ENCODE peak calls at places on chromosomes 16 and 17, in six cellular contexts. One of them, this sample, is unnamed.

GRCh38 chr16:57814896-57815295 is 12.6 kb upstream of the KIFC3 start:
- DNase-seq in RWPE2: no peak
- DNase-seq in body of pancreas: no peak
- DNase-seq in NCI-H1694 treated with DMSO at 0.1 percent for 48 hours: no peak
- DNase-seq in stimulated activated naive B cell treated with anti-CD40 and anti-IgM and Interleukin-4, amounts not matched to agents 10 μg/mL and 1 μg/mL and 100 μg/mL, for 72 hours: no peak
- DNase-seq in midbrain: no peak
- DNase-seq in this sample: no peak

GRCh38 chr17:40564195-40564882 is 933 bp downstream of the CCR7 start:
- DNase-seq in stimulated activated naive B cell treated with anti-CD40 and anti-IgM and Interleukin-4, amounts not matched to agents 10 μg/mL and 1 μg/mL and 100 μg/mL, for 72 hours: no peak
- DNase-seq in RWPE2: no peak
- DNase-seq in midbrain: no peak
- DNase-seq in body of pancreas: no peak
- DNase-seq in NCI-H1694 treated with DMSO at 0.1 percent for 48 hours: no peak
- DNase-seq in this sample: no peak

GRCh38 chr16:57297856-57298255 is 13.4 kb upstream of the PLLP start:
- DNase-seq in body of pancreas: no peak
- DNase-seq in stimulated activated naive B cell treated with anti-CD40 and anti-IgM and Interleukin-4, amounts not matched to agents 10 μg/mL and 1 μg/mL and 100 μg/mL, for 72 hours: no peak
- DNase-seq in NCI-H1694 treated with DMSO at 0.1 percent for 48 hours: no peak
- DNase-seq in midbrain: no peak
- DNase-seq in RWPE2: no peak
- DNase-seq in this sample: no peak

GRCh38 chr17:10127819-10128375 is 70.5 kb downstream of the GAS7 start:
- DNase-seq in RWPE2: no peak
- DNase-seq in stimulated activated naive B cell treated with anti-CD40 and anti-IgM and Interleukin-4, amounts not matched to agents 10 μg/mL and 1 μg/mL and 100 μg/mL, for 72 hours: no peak
- DNase-seq in NCI-H1694 treated with DMSO at 0.1 percent for 48 hours: no peak
- DNase-seq in body of pancreas: peak
- DNase-seq in midbrain: peak
- DNase-seq in this sample: peak

GRCh38 chr17:57136355-57136754 is 51.3 kb downstream of the AKAP1 start:
- DNase-seq in stimulated activated naive B cell treated with anti-CD40 and anti-IgM and Interleukin-4, amounts not matched to agents 10 μg/mL and 1 μg/mL and 100 μg/mL, for 72 hours: no peak
- DNase-seq in midbrain: no peak
- DNase-seq in RWPE2: no peak
- DNase-seq in NCI-H1694 treated with DMSO at 0.1 percent for 48 hours: no peak
- DNase-seq in body of pancreas: no peak
- DNase-seq in this sample: no peak

GRCh38 chr17:7583253-7584109 is at the start of gene MPDU1:
- DNase-seq in midbrain: peak
- DNase-seq in RWPE2: peak
- DNase-seq in NCI-H1694 treated with DMSO at 0.1 percent for 48 hours: peak
- DNase-seq in body of pancreas: peak
- DNase-seq in stimulated activated naive B cell treated with anti-CD40 and anti-IgM and Interleukin-4, amounts not matched to agents 10 μg/mL and 1 μg/mL and 100 μg/mL, for 72 hours: peak
- DNase-seq in this sample: peak

GRCh38 chr16:85912271-85912974 is 13.5 kb downstream of the IRF8 start:
- DNase-seq in NCI-H1694 treated with DMSO at 0.1 percent for 48 hours: no peak
- DNase-seq in body of pancreas: no peak
- DNase-seq in RWPE2: no peak
- DNase-seq in midbrain: no peak
- DNase-seq in stimulated activated naive B cell treated with anti-CD40 and anti-IgM and Interleukin-4, amounts not matched to agents 10 μg/mL and 1 μg/mL and 100 μg/mL, for 72 hours: no peak
- DNase-seq in this sample: no peak

GRCh38 chr16:57892041-57892440 is 78.9 kb downstream of the CNGB1 start:
- DNase-seq in midbrain: no peak
- DNase-seq in body of pancreas: no peak
- DNase-seq in stimulated activated naive B cell treated with anti-CD40 and anti-IgM and Interleukin-4, amounts not matched to agents 10 μg/mL and 1 μg/mL and 100 μg/mL, for 72 hours: no peak
- DNase-seq in RWPE2: no peak
- DNase-seq in NCI-H1694 treated with DMSO at 0.1 percent for 48 hours: no peak
- DNase-seq in this sample: no peak

GRCh38 chr17:2059125-2059836 is 4.4 kb downstream of the HIC1 start:
- DNase-seq in RWPE2: no peak
- DNase-seq in NCI-H1694 treated with DMSO at 0.1 percent for 48 hours: no peak
- DNase-seq in stimulated activated naive B cell treated with anti-CD40 and anti-IgM and Interleukin-4, amounts not matched to agents 10 μg/mL and 1 μg/mL and 100 μg/mL, for 72 hours: no peak
- DNase-seq in body of pancreas: no peak
- DNase-seq in midbrain: no peak
- DNase-seq in this sample: no peak

GRCh38 chr17:79970576-79971068 is 65.0 kb downstream of the TBC1D16 start:
- DNase-seq in RWPE2: peak
- DNase-seq in midbrain: peak
- DNase-seq in body of pancreas: peak
- DNase-seq in NCI-H1694 treated with DMSO at 0.1 percent for 48 hours: peak
- DNase-seq in stimulated activated naive B cell treated with anti-CD40 and anti-IgM and Interleukin-4, amounts not matched to agents 10 μg/mL and 1 μg/mL and 100 μg/mL, for 72 hours: no peak
- DNase-seq in this sample: peak

GRCh38 chr17:75535871-75536270 is 10.4 kb downstream of the LLGL2 start:
- DNase-seq in body of pancreas: no peak
- DNase-seq in midbrain: no peak
- DNase-seq in RWPE2: no peak
- DNase-seq in NCI-H1694 treated with DMSO at 0.1 percent for 48 hours: no peak
- DNase-seq in stimulated activated naive B cell treated with anti-CD40 and anti-IgM and Interleukin-4, amounts not matched to agents 10 μg/mL and 1 μg/mL and 100 μg/mL, for 72 hours: no peak
- DNase-seq in this sample: no peak

GRCh38 chr17:81928497-81929252 is 1.1 kb upstream of the MAFG start:
- DNase-seq in RWPE2: no peak
- DNase-seq in NCI-H1694 treated with DMSO at 0.1 percent for 48 hours: no peak
- DNase-seq in midbrain: no peak
- DNase-seq in stimulated activated naive B cell treated with anti-CD40 and anti-IgM and Interleukin-4, amounts not matched to agents 10 μg/mL and 1 μg/mL and 100 μg/mL, for 72 hours: no peak
- DNase-seq in body of pancreas: no peak
- DNase-seq in this sample: no peak

GRCh38 chr17:55286681-55287589 is 22.2 kb downstream of the HLF start:
- DNase-seq in RWPE2: no peak
- DNase-seq in stimulated activated naive B cell treated with anti-CD40 and anti-IgM and Interleukin-4, amounts not matched to agents 10 μg/mL and 1 μg/mL and 100 μg/mL, for 72 hours: no peak
- DNase-seq in body of pancreas: peak
- DNase-seq in NCI-H1694 treated with DMSO at 0.1 percent for 48 hours: no peak
- DNase-seq in midbrain: no peak
- DNase-seq in this sample: peak

GRCh38 chr16:52805559-52806168 is 247.0 kb downstream of the CHD9NB start:
- DNase-seq in midbrain: no peak
- DNase-seq in RWPE2: no peak
- DNase-seq in stimulated activated naive B cell treated with anti-CD40 and anti-IgM and Interleukin-4, amounts not matched to agents 10 μg/mL and 1 μg/mL and 100 μg/mL, for 72 hours: no peak
- DNase-seq in body of pancreas: no peak
- DNase-seq in NCI-H1694 treated with DMSO at 0.1 percent for 48 hours: no peak
- DNase-seq in this sample: no peak

GRCh38 chr17:43970366-43970765 is 16.6 kb upstream of the PYY start:
- DNase-seq in midbrain: no peak
- DNase-seq in RWPE2: no peak
- DNase-seq in stimulated activated naive B cell treated with anti-CD40 and anti-IgM and Interleukin-4, amounts not matched to agents 10 μg/mL and 1 μg/mL and 100 μg/mL, for 72 hours: no peak
- DNase-seq in NCI-H1694 treated with DMSO at 0.1 percent for 48 hours: no peak
- DNase-seq in body of pancreas: no peak
- DNase-seq in this sample: no peak

GRCh38 chr17:75612906-75613626 is 20.2 kb upstream of the SMIM5 start:
- DNase-seq in stimulated activated naive B cell treated with anti-CD40 and anti-IgM and Interleukin-4, amounts not matched to agents 10 μg/mL and 1 μg/mL and 100 μg/mL, for 72 hours: no peak
- DNase-seq in body of pancreas: no peak
- DNase-seq in midbrain: no peak
- DNase-seq in RWPE2: no peak
- DNase-seq in NCI-H1694 treated with DMSO at 0.1 percent for 48 hours: no peak
- DNase-seq in this sample: no peak

GRCh38 chr17:58630883-58631522 is 60.8 kb downstream of the TEX14 start:
- DNase-seq in midbrain: peak
- DNase-seq in NCI-H1694 treated with DMSO at 0.1 percent for 48 hours: peak
- DNase-seq in RWPE2: no peak
- DNase-seq in stimulated activated naive B cell treated with anti-CD40 and anti-IgM and Interleukin-4, amounts not matched to agents 10 μg/mL and 1 μg/mL and 100 μg/mL, for 72 hours: peak
- DNase-seq in body of pancreas: peak
- DNase-seq in this sample: peak

GRCh38 chr17:77312061-77312684 is 171.4 kb downstream of the SEC14L1 start:
- DNase-seq in stimulated activated naive B cell treated with anti-CD40 and anti-IgM and Interleukin-4, amounts not matched to agents 10 μg/mL and 1 μg/mL and 100 μg/mL, for 72 hours: no peak
- DNase-seq in midbrain: no peak
- DNase-seq in RWPE2: peak
- DNase-seq in body of pancreas: no peak
- DNase-seq in NCI-H1694 treated with DMSO at 0.1 percent for 48 hours: no peak
- DNase-seq in this sample: peak

GRCh38 chr17:9780552-9780951 is 10.8 kb downstream of the DHRS7C start:
- DNase-seq in stimulated activated naive B cell treated with anti-CD40 and anti-IgM and Interleukin-4, amounts not matched to agents 10 μg/mL and 1 μg/mL and 100 μg/mL, for 72 hours: no peak
- DNase-seq in NCI-H1694 treated with DMSO at 0.1 percent for 48 hours: no peak
- DNase-seq in body of pancreas: no peak
- DNase-seq in RWPE2: no peak
- DNase-seq in midbrain: no peak
- DNase-seq in this sample: no peak

GRCh38 chr17:82882715-82883446 is 43.1 kb upstream of the ZNF750 start:
- DNase-seq in stimulated activated naive B cell treated with anti-CD40 and anti-IgM and Interleukin-4, amounts not matched to agents 10 μg/mL and 1 μg/mL and 100 μg/mL, for 72 hours: no peak
- DNase-seq in body of pancreas: peak
- DNase-seq in RWPE2: no peak
- DNase-seq in NCI-H1694 treated with DMSO at 0.1 percent for 48 hours: no peak
- DNase-seq in midbrain: no peak
- DNase-seq in this sample: peak

GRCh38 chr16:56779956-56780355 is 50.0 kb downstream of the NUP93 start:
- DNase-seq in midbrain: no peak
- DNase-seq in body of pancreas: no peak
- DNase-seq in stimulated activated naive B cell treated with anti-CD40 and anti-IgM and Interleukin-4, amounts not matched to agents 10 μg/mL and 1 μg/mL and 100 μg/mL, for 72 hours: no peak
- DNase-seq in NCI-H1694 treated with DMSO at 0.1 percent for 48 hours: no peak
- DNase-seq in RWPE2: no peak
- DNase-seq in this sample: no peak

GRCh38 chr16:65295527-65295926 is 173.7 kb upstream of the CDH11 start:
- DNase-seq in body of pancreas: no peak
- DNase-seq in RWPE2: no peak
- DNase-seq in stimulated activated naive B cell treated with anti-CD40 and anti-IgM and Interleukin-4, amounts not matched to agents 10 μg/mL and 1 μg/mL and 100 μg/mL, for 72 hours: no peak
- DNase-seq in NCI-H1694 treated with DMSO at 0.1 percent for 48 hours: no peak
- DNase-seq in midbrain: no peak
- DNase-seq in this sample: no peak

GRCh38 chr17:31231852-31232251 is 65.2 kb downstream of the OMG start:
- DNase-seq in RWPE2: no peak
- DNase-seq in NCI-H1694 treated with DMSO at 0.1 percent for 48 hours: no peak
- DNase-seq in stimulated activated naive B cell treated with anti-CD40 and anti-IgM and Interleukin-4, amounts not matched to agents 10 μg/mL and 1 μg/mL and 100 μg/mL, for 72 hours: no peak
- DNase-seq in midbrain: no peak
- DNase-seq in body of pancreas: no peak
- DNase-seq in this sample: no peak

GRCh38 chr17:29740017-29740416 is 117.3 kb upstream of the CORO6 start:
- DNase-seq in body of pancreas: no peak
- DNase-seq in stimulated activated naive B cell treated with anti-CD40 and anti-IgM and Interleukin-4, amounts not matched to agents 10 μg/mL and 1 μg/mL and 100 μg/mL, for 72 hours: no peak
- DNase-seq in RWPE2: no peak
- DNase-seq in NCI-H1694 treated with DMSO at 0.1 percent for 48 hours: no peak
- DNase-seq in midbrain: no peak
- DNase-seq in this sample: no peak

GRCh38 chr16:56013962-56014552 is 138.9 kb upstream of the CES5A start:
- DNase-seq in RWPE2: no peak
- DNase-seq in body of pancreas: peak
- DNase-seq in stimulated activated naive B cell treated with anti-CD40 and anti-IgM and Interleukin-4, amounts not matched to agents 10 μg/mL and 1 μg/mL and 100 μg/mL, for 72 hours: no peak
- DNase-seq in NCI-H1694 treated with DMSO at 0.1 percent for 48 hours: peak
- DNase-seq in midbrain: no peak
- DNase-seq in this sample: no peak

GRCh38 chr17:36947922-36948716 is 635 bp upstream of the AATF start:
- DNase-seq in NCI-H1694 treated with DMSO at 0.1 percent for 48 hours: peak
- DNase-seq in body of pancreas: no peak
- DNase-seq in RWPE2: no peak
- DNase-seq in midbrain: no peak
- DNase-seq in stimulated activated naive B cell treated with anti-CD40 and anti-IgM and Interleukin-4, amounts not matched to agents 10 μg/mL and 1 μg/mL and 100 μg/mL, for 72 hours: no peak
- DNase-seq in this sample: peak

GRCh38 chr17:8117980-8118768 is at the start of gene ALOXE3:
- DNase-seq in body of pancreas: no peak
- DNase-seq in RWPE2: no peak
- DNase-seq in stimulated activated naive B cell treated with anti-CD40 and anti-IgM and Interleukin-4, amounts not matched to agents 10 μg/mL and 1 μg/mL and 100 μg/mL, for 72 hours: no peak
- DNase-seq in midbrain: no peak
- DNase-seq in NCI-H1694 treated with DMSO at 0.1 percent for 48 hours: peak
- DNase-seq in this sample: peak

GRCh38 chr16:67847064-67847861 is at the start of gene CENPT:
- DNase-seq in stimulated activated naive B cell treated with anti-CD40 and anti-IgM and Interleukin-4, amounts not matched to agents 10 μg/mL and 1 μg/mL and 100 μg/mL, for 72 hours: peak
- DNase-seq in midbrain: peak
- DNase-seq in NCI-H1694 treated with DMSO at 0.1 percent for 48 hours: peak
- DNase-seq in body of pancreas: peak
- DNase-seq in RWPE2: no peak
- DNase-seq in this sample: no peak

GRCh38 chr17:77692571-77693161 is 265.8 kb upstream of the TNRC6C start:
- DNase-seq in midbrain: no peak
- DNase-seq in stimulated activated naive B cell treated with anti-CD40 and anti-IgM and Interleukin-4, amounts not matched to agents 10 μg/mL and 1 μg/mL and 100 μg/mL, for 72 hours: no peak
- DNase-seq in RWPE2: no peak
- DNase-seq in body of pancreas: no peak
- DNase-seq in NCI-H1694 treated with DMSO at 0.1 percent for 48 hours: no peak
- DNase-seq in this sample: no peak

GRCh38 chr16:79612207-79612606 is 11.7 kb upstream of the MAF start:
- DNase-seq in stimulated activated naive B cell treated with anti-CD40 and anti-IgM and Interleukin-4, amounts not matched to agents 10 μg/mL and 1 μg/mL and 100 μg/mL, for 72 hours: no peak
- DNase-seq in NCI-H1694 treated with DMSO at 0.1 percent for 48 hours: no peak
- DNase-seq in body of pancreas: no peak
- DNase-seq in RWPE2: no peak
- DNase-seq in midbrain: no peak
- DNase-seq in this sample: no peak

GRCh38 chr16:34078697-34079096 is 619.3 kb downstream of the TP53TG3F start:
- DNase-seq in RWPE2: no peak
- DNase-seq in midbrain: no peak
- DNase-seq in body of pancreas: no peak
- DNase-seq in NCI-H1694 treated with DMSO at 0.1 percent for 48 hours: no peak
- DNase-seq in stimulated activated naive B cell treated with anti-CD40 and anti-IgM and Interleukin-4, amounts not matched to agents 10 μg/mL and 1 μg/mL and 100 μg/mL, for 72 hours: no peak
- DNase-seq in this sample: peak

GRCh38 chr17:66339563-66339962 is 37.1 kb downstream of the PRKCA start:
- DNase-seq in NCI-H1694 treated with DMSO at 0.1 percent for 48 hours: no peak
- DNase-seq in midbrain: no peak
- DNase-seq in RWPE2: no peak
- DNase-seq in stimulated activated naive B cell treated with anti-CD40 and anti-IgM and Interleukin-4, amounts not matched to agents 10 μg/mL and 1 μg/mL and 100 μg/mL, for 72 hours: no peak
- DNase-seq in body of pancreas: no peak
- DNase-seq in this sample: no peak

GRCh38 chr16:85403693-85404092 is 209.4 kb upstream of the GSE1 start:
- DNase-seq in NCI-H1694 treated with DMSO at 0.1 percent for 48 hours: no peak
- DNase-seq in stimulated activated naive B cell treated with anti-CD40 and anti-IgM and Interleukin-4, amounts not matched to agents 10 μg/mL and 1 μg/mL and 100 μg/mL, for 72 hours: no peak
- DNase-seq in midbrain: no peak
- DNase-seq in body of pancreas: no peak
- DNase-seq in RWPE2: peak
- DNase-seq in this sample: no peak

GRCh38 chr17:8018436-8018835 is 16.0 kb downstream of the GUCY2D start:
- DNase-seq in stimulated activated naive B cell treated with anti-CD40 and anti-IgM and Interleukin-4, amounts not matched to agents 10 μg/mL and 1 μg/mL and 100 μg/mL, for 72 hours: no peak
- DNase-seq in body of pancreas: no peak
- DNase-seq in RWPE2: no peak
- DNase-seq in midbrain: no peak
- DNase-seq in NCI-H1694 treated with DMSO at 0.1 percent for 48 hours: no peak
- DNase-seq in this sample: no peak

GRCh38 chr16:54430491-54431030 is 144.0 kb upstream of the IRX3 start:
- DNase-seq in body of pancreas: no peak
- DNase-seq in NCI-H1694 treated with DMSO at 0.1 percent for 48 hours: no peak
- DNase-seq in midbrain: no peak
- DNase-seq in stimulated activated naive B cell treated with anti-CD40 and anti-IgM and Interleukin-4, amounts not matched to agents 10 μg/mL and 1 μg/mL and 100 μg/mL, for 72 hours: no peak
- DNase-seq in RWPE2: no peak
- DNase-seq in this sample: no peak

This sample was measured in cerebellar cortex.